ENCODE peak calls at places on chromosomes 2 and 18, in five cellular contexts. One of them, this sample, is unnamed.

GRCh38 chr2:172251231-172251630 is 148.5 kb upstream of the DLX2 start:
- DNase-seq in IMR-90: peak
- DNase-seq in SK-N-SH: no peak
- DNase-seq in HepG2: no peak
- DNase-seq in GM12878: no peak
- DNase-seq in this sample: no peak

GRCh38 chr18:68428026-68428425 is 286.9 kb downstream of the TMX3 start:
- DNase-seq in IMR-90: peak
- DNase-seq in SK-N-SH: no peak
- DNase-seq in HepG2: no peak
- DNase-seq in GM12878: no peak
- DNase-seq in this sample: no peak

GRCh38 chr2:17148298-17149228 is 369.7 kb downstream of the RAD51AP2 start:
- DNase-seq in IMR-90: no peak
- DNase-seq in SK-N-SH: peak
- DNase-seq in HepG2: peak
- DNase-seq in GM12878: no peak
- DNase-seq in this sample: peak

GRCh38 chr2:82198809-82199492 is 1894.4 kb upstream of the LRRTM1 start:
- DNase-seq in IMR-90: no peak
- DNase-seq in SK-N-SH: no peak
- DNase-seq in HepG2: no peak
- DNase-seq in GM12878: no peak
- DNase-seq in this sample: no peak

GRCh38 chr2:207276858-207277257 is 111.1 kb upstream of the KLF7 start:
- DNase-seq in IMR-90: no peak
- DNase-seq in SK-N-SH: no peak
- DNase-seq in HepG2: no peak
- DNase-seq in GM12878: no peak
- DNase-seq in this sample: no peak

GRCh38 chr2:176085861-176086771 is 2.4 kb upstream of the EVX2 start:
- DNase-seq in IMR-90: peak
- DNase-seq in SK-N-SH: peak
- DNase-seq in HepG2: peak
- DNase-seq in GM12878: no peak
- DNase-seq in this sample: peak

GRCh38 chr2:100646039-100646438 is 83.2 kb downstream of the PDCL3 start:
- DNase-seq in IMR-90: no peak
- DNase-seq in SK-N-SH: no peak
- DNase-seq in HepG2: no peak
- DNase-seq in GM12878: no peak
- DNase-seq in this sample: no peak

GRCh38 chr2:121831841-121832240 is 76.4 kb downstream of the TSN start:
- DNase-seq in IMR-90: no peak
- DNase-seq in SK-N-SH: no peak
- DNase-seq in HepG2: no peak
- DNase-seq in GM12878: no peak
- DNase-seq in this sample: no peak

GRCh38 chr2:73939419-73939818 is 12.7 kb downstream of the DGUOK start:
- DNase-seq in IMR-90: peak
- DNase-seq in SK-N-SH: no peak
- DNase-seq in HepG2: no peak
- DNase-seq in GM12878: no peak
- DNase-seq in this sample: no peak

GRCh38 chr2:120907822-120908221 is 172.2 kb downstream of the GLI2 start:
- DNase-seq in IMR-90: no peak
- DNase-seq in SK-N-SH: no peak
- DNase-seq in HepG2: peak
- DNase-seq in GM12878: no peak
- DNase-seq in this sample: no peak

GRCh38 chr2:119700866-119701265 is 21.9 kb downstream of the TMEM177 start:
- DNase-seq in IMR-90: no peak
- DNase-seq in SK-N-SH: no peak
- DNase-seq in HepG2: no peak
- DNase-seq in GM12878: no peak
- DNase-seq in this sample: no peak

GRCh38 chr2:236631361-236632291 is 62.0 kb downstream of the ACKR3 start:
- DNase-seq in IMR-90: no peak
- DNase-seq in SK-N-SH: peak
- DNase-seq in HepG2: no peak
- DNase-seq in GM12878: no peak
- DNase-seq in this sample: no peak

GRCh38 chr2:173496746-173497145 is 142.1 kb downstream of the CDCA7 start:
- DNase-seq in IMR-90: peak
- DNase-seq in SK-N-SH: no peak
- DNase-seq in HepG2: no peak
- DNase-seq in GM12878: no peak
- DNase-seq in this sample: no peak

GRCh38 chr18:48539406-48540328 is 836 bp downstream of the CTIF start:
- DNase-seq in IMR-90: peak
- DNase-seq in SK-N-SH: peak
- DNase-seq in HepG2: no peak
- DNase-seq in GM12878: no peak
- DNase-seq in this sample: peak

GRCh38 chr2:240135706-240136012 is 446 bp downstream of the COPS9 start:
- DNase-seq in IMR-90: no peak
- DNase-seq in SK-N-SH: no peak
- DNase-seq in HepG2: no peak
- DNase-seq in GM12878: no peak
- DNase-seq in this sample: no peak

GRCh38 chr2:207767461-207768167 is 2.1 kb downstream of the FZD5 start:
- DNase-seq in IMR-90: no peak
- DNase-seq in SK-N-SH: peak
- DNase-seq in HepG2: peak
- DNase-seq in GM12878: no peak
- DNase-seq in this sample: no peak

GRCh38 chr2:197255550-197255949 is 55.0 kb downstream of the ANKRD44 start:
- DNase-seq in IMR-90: peak
- DNase-seq in SK-N-SH: peak
- DNase-seq in HepG2: no peak
- DNase-seq in GM12878: peak
- DNase-seq in this sample: no peak

GRCh38 chr2:15399241-15399640 is 161.9 kb downstream of the NBAS start:
- DNase-seq in IMR-90: no peak
- DNase-seq in SK-N-SH: no peak
- DNase-seq in HepG2: no peak
- DNase-seq in GM12878: no peak
- DNase-seq in this sample: no peak

GRCh38 chr2:64018715-64019082 is 529 bp downstream of the VPS54 start:
- DNase-seq in IMR-90: no peak
- DNase-seq in SK-N-SH: no peak
- DNase-seq in HepG2: no peak
- DNase-seq in GM12878: no peak
- DNase-seq in this sample: peak

GRCh38 chr2:120400546-120400945 is 54.6 kb downstream of the INHBB start:
- DNase-seq in IMR-90: no peak
- DNase-seq in SK-N-SH: no peak
- DNase-seq in HepG2: no peak
- DNase-seq in GM12878: no peak
- DNase-seq in this sample: no peak

GRCh38 chr2:121648611-121649401 is 456 bp downstream of the CLASP1 start:
- DNase-seq in IMR-90: peak
- DNase-seq in SK-N-SH: peak
- DNase-seq in HepG2: peak
- DNase-seq in GM12878: no peak
- DNase-seq in this sample: peak

GRCh38 chr2:157087373-157088005 is 170.0 kb upstream of the GALNT5 start:
- DNase-seq in IMR-90: peak
- DNase-seq in SK-N-SH: no peak
- DNase-seq in HepG2: no peak
- DNase-seq in GM12878: no peak
- DNase-seq in this sample: no peak

GRCh38 chr2:165003443-165004130 is 48.3 kb upstream of the SLC38A11 start:
- DNase-seq in IMR-90: no peak
- DNase-seq in SK-N-SH: no peak
- DNase-seq in HepG2: no peak
- DNase-seq in GM12878: no peak
- DNase-seq in this sample: no peak

GRCh38 chr2:96939415-96939814 is 47.0 kb downstream of the FAM178B start:
- DNase-seq in IMR-90: no peak
- DNase-seq in SK-N-SH: no peak
- DNase-seq in HepG2: no peak
- DNase-seq in GM12878: no peak
- DNase-seq in this sample: no peak

GRCh38 chr2:49288113-49288710 is 133.9 kb upstream of the FSHR start:
- DNase-seq in IMR-90: no peak
- DNase-seq in SK-N-SH: no peak
- DNase-seq in HepG2: no peak
- DNase-seq in GM12878: no peak
- DNase-seq in this sample: no peak

GRCh38 chr2:74516070-74516633 is 1.9 kb downstream of the TLX2 start:
- DNase-seq in IMR-90: peak
- DNase-seq in SK-N-SH: peak
- DNase-seq in HepG2: no peak
- DNase-seq in GM12878: no peak
- DNase-seq in this sample: no peak

GRCh38 chr2:197869501-197870111 is 65.2 kb downstream of the PLCL1 start:
- DNase-seq in IMR-90: no peak
- DNase-seq in SK-N-SH: peak
- DNase-seq in HepG2: no peak
- DNase-seq in GM12878: no peak
- DNase-seq in this sample: no peak

GRCh38 chr2:78940998-78941397 is 84.5 kb upstream of the REG3G start:
- DNase-seq in IMR-90: no peak
- DNase-seq in SK-N-SH: no peak
- DNase-seq in HepG2: no peak
- DNase-seq in GM12878: no peak
- DNase-seq in this sample: no peak

GRCh38 chr2:44719564-44719963 is 221.9 kb upstream of the SIX3 start:
- DNase-seq in IMR-90: no peak
- DNase-seq in SK-N-SH: no peak
- DNase-seq in HepG2: no peak
- DNase-seq in GM12878: no peak
- DNase-seq in this sample: peak

GRCh38 chr18:25350561-25351201 is 1.3 kb downstream of the ZNF521 start:
- DNase-seq in IMR-90: peak
- DNase-seq in SK-N-SH: peak
- DNase-seq in HepG2: no peak
- DNase-seq in GM12878: no peak
- DNase-seq in this sample: no peak
- H3K9ac ChIP-seq in IMR-90: peak
- H3K9ac ChIP-seq in SK-N-SH: peak
- H3K9ac ChIP-seq in HepG2: no peak
- H3K9ac ChIP-seq in GM12878: no peak
- H3K9ac ChIP-seq in this sample: no peak

GRCh38 chr2:191759650-191760049 is 81.7 kb downstream of the NABP1 start:
- DNase-seq in IMR-90: no peak
- DNase-seq in SK-N-SH: no peak
- DNase-seq in HepG2: no peak
- DNase-seq in GM12878: no peak
- DNase-seq in this sample: no peak
- H3K4me2 ChIP-seq in IMR-90: no peak
- H3K4me2 ChIP-seq in SK-N-SH: no peak
- H3K4me2 ChIP-seq in HepG2: no peak
- H3K4me2 ChIP-seq in GM12878: no peak
- H3K4me2 ChIP-seq in this sample: no peak

GRCh38 chr2:118003396-118003824 is 10.5 kb downstream of the CCDC93 start:
- DNase-seq in IMR-90: peak
- DNase-seq in SK-N-SH: peak
- DNase-seq in HepG2: peak
- DNase-seq in GM12878: peak
- DNase-seq in this sample: peak
- TF ChIP-seq SMC3 in IMR-90: peak
- TF ChIP-seq SMC3 in SK-N-SH: peak
- TF ChIP-seq SMC3 in HepG2: peak
- TF ChIP-seq SMC3 in GM12878: peak
- TF ChIP-seq SMC3 in this sample: peak

DNA sequence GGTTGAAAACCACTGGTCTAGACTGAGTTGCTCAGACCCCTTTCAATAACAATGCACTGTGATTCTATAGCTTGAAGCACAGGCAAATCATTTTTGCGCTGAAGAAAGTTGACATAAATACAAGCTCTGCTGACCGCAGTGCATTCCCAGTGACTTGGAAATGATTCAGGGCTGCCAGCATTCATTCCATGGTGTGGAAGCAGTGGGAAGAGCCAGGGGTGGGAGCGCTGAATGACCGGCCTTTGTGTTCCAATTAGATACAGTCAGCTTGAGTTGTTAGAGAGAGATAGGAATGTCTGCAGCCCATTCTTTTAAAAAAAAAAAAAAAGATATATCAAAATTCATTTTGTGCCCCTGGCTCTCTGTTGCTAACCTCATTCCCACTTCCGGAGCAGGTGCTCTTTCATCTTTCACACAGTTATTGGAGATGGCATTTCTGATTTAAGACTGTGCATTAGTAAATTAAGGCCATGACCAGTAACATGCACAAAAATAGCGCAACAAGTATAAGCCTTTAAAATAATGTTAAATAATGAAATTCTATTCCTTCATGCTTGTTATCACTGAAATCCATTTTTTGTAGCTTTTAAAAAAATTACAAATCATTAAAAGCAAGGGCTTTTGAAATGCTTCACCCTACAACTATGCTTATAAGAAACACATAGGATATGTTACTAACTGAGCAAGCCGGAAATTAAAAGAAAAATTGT is 59.4 kb upstream of the CTLA4 start:
- DNase-seq in IMR-90: peak
- DNase-seq in SK-N-SH: no peak
- DNase-seq in HepG2: no peak
- DNase-seq in GM12878: no peak
- DNase-seq in this sample: no peak
- H3K9ac ChIP-seq in IMR-90: no peak
- H3K9ac ChIP-seq in SK-N-SH: peak
- H3K9ac ChIP-seq in HepG2: no peak
- H3K9ac ChIP-seq in GM12878: no peak
- H3K9ac ChIP-seq in this sample: no peak

GRCh38 chr18:52544086-52544485 is 204.1 kb downstream of the DCC start:
- DNase-seq in IMR-90: no peak
- DNase-seq in SK-N-SH: no peak
- DNase-seq in HepG2: no peak
- DNase-seq in GM12878: no peak
- DNase-seq in this sample: no peak

GRCh38 chr18:52546686-52547346 is 206.8 kb downstream of the DCC start:
- DNase-seq in IMR-90: no peak
- DNase-seq in SK-N-SH: no peak
- DNase-seq in HepG2: no peak
- DNase-seq in GM12878: no peak
- DNase-seq in this sample: no peak

GRCh38 chr18:52536039-52536438 is 196.0 kb downstream of the DCC start:
- DNase-seq in IMR-90: no peak
- DNase-seq in SK-N-SH: no peak
- DNase-seq in HepG2: no peak
- DNase-seq in GM12878: no peak
- DNase-seq in this sample: no peak

GRCh38 chr18:52541056-52541455 is 201.1 kb downstream of the DCC start:
- DNase-seq in IMR-90: no peak
- DNase-seq in SK-N-SH: no peak
- DNase-seq in HepG2: no peak
- DNase-seq in GM12878: no peak
- DNase-seq in this sample: no peak
- H3K4me2 ChIP-seq in IMR-90: no peak
- H3K4me2 ChIP-seq in SK-N-SH: no peak
- H3K4me2 ChIP-seq in HepG2: no peak
- H3K4me2 ChIP-seq in GM12878: no peak
- H3K4me2 ChIP-seq in this sample: no peak

DNA sequence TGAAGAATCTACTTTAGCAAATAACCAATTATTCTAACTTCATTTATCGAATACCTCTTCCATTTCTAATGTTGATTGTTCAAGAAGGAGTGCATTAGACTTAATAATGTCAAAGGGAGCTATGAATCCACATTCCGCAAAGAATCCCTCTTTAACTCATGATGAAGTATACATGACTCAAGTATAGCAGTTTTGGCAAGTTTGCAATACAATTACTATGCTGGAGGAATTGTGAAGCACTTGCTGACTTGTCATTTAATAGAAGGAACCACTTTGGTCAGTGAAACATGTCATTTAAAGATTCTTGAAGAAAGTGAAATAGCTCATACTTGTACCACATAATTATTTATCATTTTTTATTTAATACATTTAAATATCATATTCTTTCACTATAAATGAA is 125.1 kb downstream of the SLC39A10 start:
- DNase-seq in IMR-90: peak
- DNase-seq in SK-N-SH: no peak
- DNase-seq in HepG2: no peak
- DNase-seq in GM12878: no peak
- DNase-seq in this sample: no peak
- TF ChIP-seq SMC3 in IMR-90: no peak
- TF ChIP-seq SMC3 in SK-N-SH: no peak
- TF ChIP-seq SMC3 in HepG2: no peak
- TF ChIP-seq SMC3 in GM12878: no peak
- TF ChIP-seq SMC3 in this sample: no peak